ENCODE peak calls at places on chromosomes 13 and 19, in four cellular contexts. E is endothelial cell of umbilical vein, D is K562, J is HepG2. F is an unnamed sample.

GRCh38 chr19:40467007-40467565 is 285 bp downstream of the SPTBN4 start:
- DNase-seq in E (no peak), D (no peak), J (no peak), F (no peak)

GRCh38 chr19:35534803-35535480 is 1.7 kb downstream of the GAPDHS start:
- DNase-seq in E (no peak), D (no peak), J (no peak), F (no peak)

GRCh38 chr13:111095031-111095840 is 19.9 kb upstream of the ARHGEF7 start:
- DNase-seq in E (no peak), D (no peak), J (no peak), F (no peak)

GRCh38 chr19:6736169-6736916 is 1.0 kb downstream of the GPR108 start:
- DNase-seq in E (peak; percentile 84), D (peak; percentile 45), J (peak; percentile 81), F (peak; percentile 80)

GRCh38 chr13:90792335-90792734 is 555.2 kb upstream of the MIR17HG start:
- DNase-seq in E (no peak), D (no peak), J (no peak), F (no peak)

GRCh38 chr19:54668353-54668752 is 5.6 kb downstream of the LILRB4 start:
- DNase-seq in E (no peak), D (no peak), J (no peak), F (no peak)

GRCh38 chr13:112885782-112886268 is 83.2 kb upstream of the MCF2L start:
- DNase-seq in E (peak; percentile 83), D (peak; percentile 50), J (peak; percentile 71), F (peak; percentile 61)

GRCh38 chr19:46015080-46015960 is 7.5 kb downstream of the PGLYRP1 start:
- DNase-seq in E (peak; percentile 51), D (peak; percentile 73), J (no peak), F (peak; percentile 82)

GRCh38 chr19:31863122-31863521 is 482.3 kb upstream of the ZNF507 start:
- DNase-seq in E (no peak), D (no peak), J (no peak), F (no peak)

GRCh38 chr19:19366691-19367396 is 38.6 kb upstream of the GATAD2A start:
- DNase-seq in E (peak; percentile 67), D (peak; percentile 79), J (peak; percentile 92), F (peak; percentile 69)

GRCh38 chr13:50686547-50686946 is 156.9 kb downstream of the DLEU7 start:
- DNase-seq in E (no peak), D (no peak), J (no peak), F (no peak)

GRCh38 chr19:48568345-48568886 is 16.4 kb downstream of the SULT2B1 start:
- DNase-seq in E (peak; percentile 83), D (peak; percentile 55), J (peak; percentile 61), F (peak; percentile 98)

GRCh38 chr13:112583592-112584277 is 4.2 kb downstream of the TUBGCP3 start:
- DNase-seq in E (no peak), D (no peak), J (no peak), F (no peak)

GRCh38 chr19:58196911-58197616 is 14.2 kb downstream of the ZNF274 start:
- DNase-seq in E (peak; percentile 38), D (no peak), J (peak; percentile 10), F (no peak)

GRCh38 chr13:58461217-58461616 is 829.7 kb downstream of the PCDH17 start:
- DNase-seq in E (no peak), D (no peak), J (no peak), F (no peak)

GRCh38 chr13:51620165-51620983 is 36.1 kb downstream of the WDFY2 start:
- DNase-seq in E (peak; percentile 15), D (no peak), J (peak; percentile 98), F (no peak)

GRCh38 chr19:49344516-49345423 is 9.6 kb downstream of the CD37 start:
- DNase-seq in E (no peak), D (no peak), J (no peak), F (no peak)

GRCh38 chr13:63855457-63856118 is 2439.9 kb upstream of the PCDH20 start:
- DNase-seq in E (no peak), D (no peak), J (peak; percentile 53), F (no peak)

GRCh38 chr19:12647490-12648071 is 19.0 kb downstream of the MAN2B1 start:
- DNase-seq in E (peak; percentile 36), D (peak; percentile 89), J (no peak), F (no peak)

GRCh38 chr19:47275866-47276461 is 1.3 kb downstream of the INAFM1 start:
- DNase-seq in E (no peak), D (no peak), J (no peak), F (no peak)

GRCh38 chr19:17226002-17226933 is at the start of gene OCEL1:
- DNase-seq in E (peak; percentile 98), D (peak; percentile 87), J (peak; percentile 95), F (peak; percentile 97)

GRCh38 chr19:3984908-3985642 is at the start of gene EEF2:
- DNase-seq in E (peak; percentile 86), D (peak; percentile 92), J (peak; percentile 69), F (peak; percentile 60)

GRCh38 chr13:112940236-112940635 is 28.8 kb upstream of the MCF2L start:
- DNase-seq in E (no peak), D (no peak), J (no peak), F (no peak)

GRCh38 chr19:45766919-45767346 is 2.1 kb downstream of the SIX5 start:
- DNase-seq in E (no peak), D (no peak), J (no peak), F (no peak)

GRCh38 chr13:70703755-70704154 is 595.5 kb upstream of the KLHL1 start:
- DNase-seq in E (peak; percentile 30), D (no peak), J (no peak), F (no peak)

GRCh38 chr19:41323023-41323422 is 13.1 kb downstream of the CCDC97 start:
- DNase-seq in E (peak; percentile 82), D (no peak), J (no peak), F (no peak)

GRCh38 chr13:30827578-30827925 is 78.5 kb upstream of the MEDAG start:
- DNase-seq in E (no peak), D (no peak), J (no peak), F (no peak)

GRCh38 chr13:97849305-97849704 is 104.2 kb upstream of the IPO5 start:
- DNase-seq in E (peak; percentile 66), D (peak; percentile 17), J (peak; percentile 36), F (peak; percentile 13)
- TF ChIP-seq JUN in E (no peak), D (no peak), J (no peak), F (no peak)

GRCh38 chr13:40228981-40229380 is 437.5 kb downstream of the FOXO1 start:
- DNase-seq in E (no peak), D (no peak), J (no peak), F (peak; percentile 9)
- TF ChIP-seq MYC in E (no peak), D (no peak), J (no peak), F (no peak)

GRCh38 chr13:32824671-32825070 is 191.6 kb upstream of the KL start:
- DNase-seq in E (no peak), D (no peak), J (no peak), F (peak; percentile 78)

GRCh38 chr13:32824061-32824460 is 192.2 kb upstream of the KL start:
- DNase-seq in E (no peak), D (no peak), J (no peak), F (no peak)

GRCh38 chr13:32825481-32825880 is 190.7 kb upstream of the KL start:
- DNase-seq in E (no peak), D (no peak), J (no peak), F (no peak)

GRCh38 chr13:32821149-32821688 is 195.0 kb upstream of the KL start:
- DNase-seq in E (no peak), D (no peak), J (no peak), F (no peak)

DNA sequence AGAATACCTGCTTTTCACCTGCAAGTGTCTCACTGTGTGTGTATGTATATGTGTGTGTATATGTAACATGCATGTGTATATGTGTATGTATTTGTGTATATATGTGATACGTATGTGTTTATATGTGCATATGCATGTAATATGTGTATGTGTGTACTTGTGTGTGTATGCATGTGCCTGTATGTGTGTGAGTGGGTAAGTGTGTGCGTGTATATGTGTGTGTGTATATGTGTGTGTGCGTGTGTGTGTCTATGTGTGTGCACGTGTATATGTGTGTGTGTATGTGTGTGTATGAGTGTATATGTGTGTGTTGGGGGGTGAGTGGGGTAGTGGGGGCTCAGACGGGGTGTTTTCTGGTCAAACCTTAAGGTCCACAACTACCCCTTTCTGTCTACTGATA is 192.6 kb upstream of the KL start:
- DNase-seq in E (no peak), D (no peak), J (no peak), F (no peak)
- TF ChIP-seq JUN in E (no peak), D (no peak), J (no peak), F (no peak)

GRCh38 chr19:38303517-38304351 is at the start of gene C19orf33:
- DNase-seq in E (no peak), D (peak; percentile 36), J (no peak), F (peak; percentile 100)
- TF ChIP-seq MYC in E (no peak), D (no peak), J (no peak), F (peak; percentile 64)

F was measured in A549.